ENCODE peak calls at places on chromosomes 1 and 21, in six cellular contexts. U, Q, L, N, X and T are unnamed samples.

GRCh38 chr1:156767879-156768608 is 709 bp downstream of the PRCC start:
- DNase-seq in X (no peak), Q (peak), L (peak), U (no peak), N (peak), T (no peak)

GRCh38 chr1:24903560-24903954 is 26.5 kb downstream of the RUNX3 start:
- DNase-seq in X (no peak), U (no peak), Q (no peak), N (peak), L (no peak), T (no peak)

GRCh38 chr1:162145966-162146696 is 76.6 kb downstream of the NOS1AP start:
- DNase-seq in U (no peak), N (no peak), X (no peak), L (no peak), Q (no peak), T (no peak)

GRCh38 chr1:7366955-7367665 is 404.0 kb upstream of the VAMP3 start:
- DNase-seq in L (no peak), Q (no peak), X (no peak), N (no peak), U (no peak), T (no peak)

GRCh38 chr1:229970714-229971113 is 96.3 kb upstream of the GALNT2 start:
- DNase-seq in X (no peak), U (no peak), Q (no peak), N (no peak), L (no peak), T (no peak)

GRCh38 chr1:212613440-212614335 is 5.1 kb downstream of the ATF3 start:
- DNase-seq in U (no peak), N (no peak), Q (no peak), X (no peak), L (peak), T (no peak)

GRCh38 chr1:66938618-66939017 is 13.8 kb downstream of the MIER1 start:
- DNase-seq in X (no peak), Q (no peak), U (no peak), L (peak), N (no peak), T (no peak)

GRCh38 chr1:240027059-240027462 is 64.6 kb upstream of the FMN2 start:
- DNase-seq in U (peak), X (peak), L (peak), N (no peak), Q (peak), T (peak)

GRCh38 chr1:36955016-36955415 is 79.3 kb downstream of the GRIK3 start:
- DNase-seq in N (no peak), Q (no peak), U (no peak), L (no peak), X (no peak), T (no peak)

GRCh38 chr1:212396638-212397037 is 18.0 kb downstream of the PACC1 start:
- DNase-seq in N (no peak), X (no peak), L (no peak), Q (no peak), U (no peak), T (no peak)

GRCh38 chr1:23809751-23810171 is 9.2 kb upstream of the GALE start:
- DNase-seq in U (no peak), Q (peak), N (no peak), X (no peak), L (peak), T (no peak)

GRCh38 chr1:56397811-56398231 is 181.5 kb downstream of the PLPP3 start:
- DNase-seq in U (no peak), X (no peak), Q (peak), N (no peak), L (peak), T (no peak)

GRCh38 chr1:31064685-31065309 is 720 bp downstream of the PUM1 start:
- DNase-seq in Q (peak), L (no peak), N (peak), X (no peak), U (no peak), T (no peak)

GRCh38 chr1:157363660-157364140 is 188.6 kb downstream of the FCRL5 start:
- DNase-seq in N (no peak), L (peak), X (peak), Q (peak), U (no peak), T (no peak)

GRCh38 chr21:31335957-31336738 is 7.9 kb downstream of the TIAM1 start:
- DNase-seq in U (peak), L (peak), X (no peak), N (no peak), Q (peak), T (no peak)

GRCh38 chr1:41404308-41404755 is 43.1 kb downstream of the FOXO6 start:
- DNase-seq in N (no peak), X (no peak), Q (peak), U (peak), L (peak), T (no peak)

GRCh38 chr1:207922554-207922953 is 11.6 kb upstream of the CD34 start:
- DNase-seq in X (no peak), U (no peak), Q (no peak), N (no peak), L (no peak), T (no peak)

GRCh38 chr1:180261524-180262160 is 31.6 kb downstream of the LHX4 start:
- DNase-seq in N (no peak), Q (no peak), U (no peak), X (no peak), L (peak), T (no peak)

GRCh38 chr1:213783898-213784297 is 203.9 kb upstream of the PROX1 start:
- DNase-seq in X (no peak), Q (no peak), N (no peak), L (no peak), U (no peak), T (no peak)

GRCh38 chr1:243924588-243925349 is 74.7 kb upstream of the AKT3 start:
- DNase-seq in L (peak), X (no peak), U (no peak), N (no peak), Q (peak), T (no peak)

GRCh38 chr1:239810071-239810481 is 281.6 kb upstream of the FMN2 start:
- DNase-seq in U (peak), Q (no peak), X (no peak), N (no peak), L (peak), T (no peak)

GRCh38 chr1:47210666-47211065 is 20.8 kb upstream of the PDZK1IP1 start:
- DNase-seq in X (no peak), U (no peak), N (no peak), L (no peak), Q (peak), T (no peak)

GRCh38 chr1:221085712-221086111 is 206.5 kb downstream of the HLX start:
- DNase-seq in N (no peak), U (no peak), X (no peak), L (peak), Q (no peak), T (no peak)

GRCh38 chr1:43067856-43068751 is 104.0 kb downstream of the EBNA1BP2 start:
- DNase-seq in L (no peak), Q (no peak), X (no peak), U (no peak), N (no peak), T (no peak)

GRCh38 chr1:26972390-26972789 is 12.1 kb upstream of the KDF1 start:
- DNase-seq in N (no peak), U (no peak), L (no peak), X (no peak), Q (no peak), T (no peak)

GRCh38 chr1:203464226-203464625 is 11.4 kb upstream of the PRELP start:
- DNase-seq in X (no peak), Q (peak), L (peak), U (no peak), N (peak), T (no peak)

GRCh38 chr1:39490596-39491145 is 765 bp upstream of the BMP8A start:
- DNase-seq in U (no peak), N (no peak), L (no peak), X (no peak), Q (peak), T (no peak)

GRCh38 chr1:155893389-155894142 is 17.6 kb downstream of the RIT1 start:
- DNase-seq in X (peak), L (peak), U (peak), N (peak), Q (peak), T (no peak)

GRCh38 chr21:23899561-23899960 is 1707.7 kb downstream of the MRPL39 start:
- DNase-seq in N (no peak), X (no peak), L (no peak), Q (no peak), U (no peak), T (no peak)

GRCh38 chr1:205449750-205450443 is 5.9 kb downstream of the BLACAT1 start:
- DNase-seq in L (peak), U (no peak), X (no peak), Q (peak), N (no peak), T (no peak)

GRCh38 chr1:24694380-24694843 is 50.8 kb upstream of the CLIC4 start:
- DNase-seq in U (no peak), X (no peak), Q (no peak), L (peak), N (no peak), T (no peak)

GRCh38 chr1:246805135-246805716 is 81.0 kb downstream of the SCCPDH start:
- DNase-seq in N (no peak), X (no peak), Q (no peak), U (no peak), L (no peak), T (no peak)

GRCh38 chr1:43300661-43301094 is at the start of gene TIE1:
- DNase-seq in Q (no peak), U (no peak), L (no peak), X (no peak), N (no peak), T (no peak)

GRCh38 chr1:116167625-116168276 is 56.6 kb downstream of the MAB21L3 start:
- DNase-seq in U (no peak), Q (peak), N (no peak), X (no peak), L (peak), T (no peak)
- H3K4me3 ChIP-seq in U (peak), Q (peak), N (peak), X (peak), L (peak), T (peak)

GRCh38 chr21:16418663-16419062 is 688.9 kb downstream of the USP25 start:
- DNase-seq in N (no peak), X (no peak), L (no peak), Q (no peak), U (no peak), T (no peak)

GRCh38 chr21:16418211-16418610 is 688.4 kb downstream of the USP25 start:
- DNase-seq in U (no peak), Q (no peak), N (no peak), X (no peak), L (peak), T (no peak)

GRCh38 chr21:16420086-16420724 is 690.4 kb downstream of the USP25 start:
- DNase-seq in X (no peak), L (peak), N (peak), Q (peak), U (no peak), T (no peak)

GRCh38 chr21:16422702-16423101 is 692.9 kb downstream of the USP25 start:
- DNase-seq in X (no peak), L (no peak), Q (no peak), N (no peak), U (no peak), T (no peak)

DNA sequence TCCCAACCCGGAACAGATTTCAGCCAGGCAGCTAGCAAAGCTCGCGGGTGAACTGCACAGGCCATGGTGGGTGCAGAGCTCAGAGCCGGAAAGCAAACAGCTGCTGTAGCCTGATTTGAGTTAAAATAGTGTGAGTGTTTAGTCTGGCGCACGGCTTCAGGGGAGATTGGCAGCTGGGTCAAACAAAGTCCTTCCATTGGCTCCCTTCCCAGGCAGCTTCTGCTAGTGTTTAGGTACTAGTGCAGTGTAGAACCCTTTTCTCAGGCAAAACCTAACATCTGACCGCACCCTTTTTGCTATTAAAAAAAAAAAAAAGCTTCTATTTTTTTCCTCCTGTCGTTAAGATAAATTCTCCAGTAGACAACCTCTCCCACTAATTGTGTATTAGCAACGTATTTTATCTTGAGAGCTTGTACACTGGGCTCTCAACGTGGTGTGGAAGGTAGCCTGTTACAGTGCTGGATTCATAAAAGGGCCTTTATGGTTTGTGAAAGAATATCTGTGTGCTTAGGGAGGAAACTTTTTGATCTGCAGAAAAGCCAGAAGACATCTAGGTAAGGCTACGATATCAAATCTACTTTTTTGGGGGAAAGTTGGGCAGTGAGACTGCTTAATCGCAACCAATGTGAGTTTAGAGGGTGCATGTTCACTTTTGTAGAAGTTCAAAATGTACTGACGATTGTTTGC is 689.5 kb downstream of the USP25 start:
- DNase-seq in L (peak), U (peak), X (no peak), Q (peak), N (peak), T (no peak)
- H3K4me3 ChIP-seq in L (peak), U (peak), X (peak), Q (peak), N (peak), T (no peak)

DNA sequence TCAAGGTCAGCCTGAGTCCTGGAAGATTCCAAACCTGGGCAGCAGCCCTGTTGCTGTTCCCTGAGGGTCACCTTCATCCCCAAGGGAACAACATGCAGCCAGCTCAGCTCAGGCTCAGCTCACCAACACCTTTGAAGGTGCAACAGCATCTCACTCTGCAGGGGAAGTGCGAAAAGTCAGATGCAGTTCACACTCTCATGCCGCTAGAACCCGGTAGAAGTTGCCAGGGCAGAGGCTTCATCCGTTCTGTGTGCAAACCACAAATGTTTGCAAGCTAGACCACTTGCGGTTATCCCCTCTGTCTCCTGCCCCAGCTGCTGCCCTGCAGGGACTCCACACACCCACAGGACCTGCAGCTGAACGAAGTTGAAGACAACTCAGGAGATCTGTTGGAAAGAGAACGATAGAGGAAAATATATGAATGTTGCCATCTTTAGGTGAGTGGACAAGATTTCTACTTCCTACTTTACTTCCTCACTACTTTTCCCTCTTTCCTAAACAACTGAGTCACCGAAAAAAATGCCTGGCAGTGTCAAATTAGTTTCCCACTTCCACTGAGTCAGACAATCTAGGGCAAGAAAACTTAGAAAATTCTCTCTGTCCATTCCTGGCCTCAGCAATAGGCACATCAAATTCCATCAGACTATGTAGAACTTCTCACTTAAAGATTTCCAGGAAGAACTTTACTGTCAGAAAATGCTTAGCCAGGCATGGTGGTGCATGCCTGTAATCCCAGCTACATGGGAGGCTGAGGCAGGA is 1.8 kb upstream of the FCRL6 start:
- DNase-seq in U (no peak), L (no peak), X (no peak), N (no peak), Q (no peak), T (no peak)
- H3K4me3 ChIP-seq in U (no peak), L (no peak), X (no peak), N (no peak), Q (no peak), T (no peak)

GRCh38 chr21:44815852-44816628 is 1.8 kb downstream of the SUMO3 start:
- DNase-seq in L (no peak), Q (no peak), U (no peak), X (no peak), N (no peak), T (no peak)
- H3K4me3 ChIP-seq in L (peak), Q (no peak), U (no peak), X (no peak), N (no peak), T (no peak)

GRCh38 chr1:15206418-15207030 is 40.5 kb upstream of the FHAD1 start:
- DNase-seq in N (peak), L (no peak), Q (peak), X (no peak), U (no peak), T (no peak)

GRCh38 chr1:15207829-15208429 is 39.1 kb upstream of the FHAD1 start:
- DNase-seq in L (no peak), U (no peak), Q (peak), X (no peak), N (peak), T (no peak)

GRCh38 chr1:15204931-15205330 is 42.1 kb upstream of the FHAD1 start:
- DNase-seq in N (no peak), X (no peak), U (no peak), Q (no peak), L (no peak), T (no peak)

GRCh38 chr1:15205586-15206346 is 41.3 kb upstream of the FHAD1 start:
- DNase-seq in N (no peak), U (no peak), L (no peak), Q (no peak), X (no peak), T (no peak)

DNA sequence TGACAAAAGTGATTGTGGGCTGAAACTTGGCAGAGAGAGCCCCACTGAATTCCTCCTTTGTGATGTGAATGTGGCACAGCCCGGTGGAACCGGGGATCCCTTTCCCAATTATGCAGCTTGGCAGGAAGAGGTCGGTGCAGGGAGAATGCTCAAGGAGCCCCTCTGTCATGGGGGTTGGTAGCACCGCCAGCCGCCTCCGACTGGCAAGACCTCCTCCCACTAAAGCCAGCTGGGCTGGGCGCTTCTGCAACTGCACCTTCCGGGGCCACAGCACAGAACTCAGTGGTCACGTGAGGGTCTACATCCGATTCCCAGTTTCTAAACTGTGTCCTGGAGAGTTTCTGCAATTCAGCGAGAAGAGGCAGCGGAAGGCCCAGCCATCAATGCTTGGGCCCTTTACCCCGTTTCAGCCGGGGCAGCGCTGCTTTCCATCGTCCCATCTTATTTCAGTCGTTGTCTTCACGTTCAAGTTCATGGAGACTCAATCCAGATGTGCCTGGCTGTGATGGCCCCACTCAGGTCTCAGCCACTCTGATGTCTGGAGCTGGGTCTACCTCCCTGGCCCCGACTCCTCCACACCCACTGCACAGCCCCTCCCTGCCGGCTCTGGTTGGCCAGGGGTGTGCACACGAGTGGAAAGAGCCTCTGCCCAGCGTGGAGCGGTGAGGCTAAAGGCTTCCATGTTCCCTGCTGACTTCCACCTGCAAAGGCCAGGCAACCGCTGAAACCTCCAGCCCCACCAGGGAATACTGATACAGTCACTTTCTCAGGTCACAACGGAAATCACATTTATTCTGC is 39.8 kb upstream of the FHAD1 start:
- DNase-seq in L (no peak), N (no peak), Q (no peak), X (no peak), U (no peak), T (no peak)
- H3K4me3 ChIP-seq in L (no peak), N (no peak), Q (no peak), X (no peak), U (no peak), T (no peak)

GRCh38 chr1:98336472-98337118 is 324.9 kb upstream of the SNX7 start:
- DNase-seq in L (no peak), N (no peak), U (no peak), Q (no peak), X (no peak), T (no peak)
- H3K4me3 ChIP-seq in L (no peak), N (no peak), U (no peak), Q (no peak), X (no peak), T (no peak)

GRCh38 chr1:12594966-12595838 is 22.8 kb downstream of the DHRS3 start:
- DNase-seq in X (no peak), N (peak), L (peak), Q (no peak), U (no peak), T (no peak)
- H3K4me3 ChIP-seq in X (peak), N (peak), L (peak), Q (no peak), U (peak), T (peak)

DNA sequence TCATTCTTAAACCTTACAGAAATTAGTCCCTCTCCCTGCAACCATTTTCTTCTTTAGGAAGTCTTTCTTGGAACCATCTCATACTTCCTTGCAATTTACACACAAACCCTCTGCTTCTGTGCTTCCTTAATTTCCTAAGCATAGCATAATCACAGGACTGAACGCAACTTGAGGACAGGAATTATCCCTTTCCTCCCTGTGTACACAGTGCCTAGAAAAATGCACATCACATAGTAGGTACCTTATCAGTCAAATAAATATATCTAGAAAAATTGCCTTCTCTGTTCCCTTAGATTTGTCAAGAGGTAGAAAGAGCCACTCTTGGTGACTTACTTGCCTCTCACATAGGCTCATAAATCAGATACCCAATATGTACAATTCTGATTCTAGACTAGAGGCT is 4.9 kb downstream of the ASPM start:
- DNase-seq in N (no peak), U (no peak), Q (no peak), X (no peak), L (no peak), T (no peak)
- H3K4me3 ChIP-seq in N (no peak), U (no peak), Q (no peak), X (no peak), L (no peak), T (no peak)